ENCODE peak calls at places on chromosomes 16 and 17, in six cellular contexts. A is IMR-90, R is AG20443, T is AG10803, I is GM19239, Y is astrocyte. K is an unnamed sample.

GRCh38 chr17:78557598-78558039 is 19.6 kb downstream of the DNAH17 start:
- DNase-seq in I (no peak), Y (peak), T (peak), A (peak), R (peak), K (no peak)

GRCh38 chr16:4765511-4766474 is 1.2 kb downstream of the ZNF500 start:
- DNase-seq in R (no peak), A (no peak), Y (no peak), T (no peak), I (no peak), K (peak)

GRCh38 chr17:50070908-50071680 is 15.2 kb downstream of the ITGA3 start:
- DNase-seq in A (no peak), I (no peak), R (no peak), T (no peak), Y (no peak), K (no peak)

GRCh38 chr16:13453325-13453724 is 466.6 kb upstream of the ERCC4 start:
- DNase-seq in Y (peak), R (no peak), A (no peak), I (no peak), T (peak), K (peak)

GRCh38 chr17:59002848-59003247 is 103.8 kb downstream of the TRIM37 start:
- DNase-seq in R (no peak), T (peak), I (no peak), A (peak), Y (peak), K (peak)

GRCh38 chr17:1953866-1954265 is 71.3 kb downstream of the RTN4RL1 start:
- DNase-seq in T (no peak), Y (no peak), A (no peak), R (no peak), I (no peak), K (no peak)

GRCh38 chr16:89924298-89924924 is 1.3 kb downstream of the TUBB3 start:
- DNase-seq in Y (peak), I (no peak), R (peak), T (peak), A (peak), K (no peak)

GRCh38 chr16:30902070-30902972 is 5.9 kb downstream of the CTF1 start:
- DNase-seq in R (peak), I (peak), T (peak), A (peak), Y (peak), K (peak)

GRCh38 chr16:74574146-74574545 is 32.8 kb downstream of the GLG1 start:
- DNase-seq in Y (no peak), T (no peak), R (no peak), I (no peak), A (no peak), K (no peak)

GRCh38 chr17:67071595-67071994 is 27.2 kb downstream of the CACNG1 start:
- DNase-seq in A (no peak), R (no peak), Y (no peak), I (no peak), T (no peak), K (no peak)

GRCh38 chr17:45949755-45950320 is 49.2 kb upstream of the STH start:
- DNase-seq in Y (no peak), I (no peak), T (no peak), A (no peak), R (no peak), K (no peak)

GRCh38 chr16:69340095-69340644 is 598 bp downstream of the NIP7 start:
- DNase-seq in I (no peak), Y (no peak), A (peak), T (peak), R (no peak), K (no peak)

GRCh38 chr17:8332688-8333087 is 7.0 kb upstream of the ODF4 start:
- DNase-seq in A (no peak), Y (no peak), I (no peak), T (no peak), R (no peak), K (no peak)

GRCh38 chr17:74981979-74982662 is 5.3 kb upstream of the CDR2L start:
- DNase-seq in R (peak), Y (no peak), A (peak), I (peak), T (peak), K (no peak)

GRCh38 chr17:51032850-51033249 is 87.8 kb downstream of the SPAG9 start:
- DNase-seq in A (peak), I (no peak), T (peak), R (no peak), Y (peak), K (no peak)

GRCh38 chr16:318628-319027 is 33.9 kb downstream of the AXIN1 start:
- DNase-seq in R (no peak), Y (no peak), A (no peak), T (no peak), I (no peak), K (no peak)

GRCh38 chr17:58396173-58396572 is 21.2 kb downstream of the RNF43 start:
- DNase-seq in T (no peak), R (no peak), I (no peak), Y (no peak), A (no peak), K (no peak)

K was measured in dermis microvascular lymphatic vessel endothelial cell.